ENCODE peak calls at places on chromosomes 11 and 22, in seven cellular contexts. One of them, this sample, is unnamed. For H3K27me3, the result is how much of the 10 kb centered on the place peaks cover.

GRCh38 chr11:114725623-114726022 is 47.3 kb downstream of the NXPE2 start:
- DNase-seq in transverse colon: no peak
- DNase-seq in CD8-positive, alpha-beta T cell: no peak
- DNase-seq in fibroblast of lung: no peak
- DNase-seq in CD4-positive, CD25-positive, alpha-beta regulatory T cell: no peak
- DNase-seq in heart left ventricle: no peak
- DNase-seq in astrocyte: no peak
- DNase-seq in this sample: no peak

GRCh38 chr11:117479372-117479771 is 151.7 kb downstream of the CEP164 start:
- DNase-seq in CD4-positive, CD25-positive, alpha-beta regulatory T cell: no peak
- DNase-seq in heart left ventricle: no peak
- DNase-seq in transverse colon: no peak
- DNase-seq in fibroblast of lung: no peak
- DNase-seq in CD8-positive, alpha-beta T cell: no peak
- DNase-seq in astrocyte: no peak
- DNase-seq in this sample: no peak

GRCh38 chr11:8192016-8192895 is 23.4 kb upstream of the RIC3 start:
- DNase-seq in transverse colon: peak
- DNase-seq in heart left ventricle: peak
- DNase-seq in CD8-positive, alpha-beta T cell: no peak
- DNase-seq in CD4-positive, CD25-positive, alpha-beta regulatory T cell: peak
- DNase-seq in fibroblast of lung: peak
- DNase-seq in astrocyte: peak
- DNase-seq in this sample: peak

GRCh38 chr22:28442951-28443876 is 236.4 kb downstream of the TTC28 start:
- DNase-seq in heart left ventricle: peak
- DNase-seq in fibroblast of lung: peak
- DNase-seq in astrocyte: peak
- DNase-seq in transverse colon: peak
- DNase-seq in CD4-positive, CD25-positive, alpha-beta regulatory T cell: peak
- DNase-seq in CD8-positive, alpha-beta T cell: peak
- DNase-seq in this sample: peak

GRCh38 chr11:88259431-88259830 is 78.1 kb downstream of the CTSC start:
- DNase-seq in CD8-positive, alpha-beta T cell: no peak
- DNase-seq in CD4-positive, CD25-positive, alpha-beta regulatory T cell: no peak
- DNase-seq in fibroblast of lung: no peak
- DNase-seq in astrocyte: no peak
- DNase-seq in transverse colon: no peak
- DNase-seq in heart left ventricle: no peak
- DNase-seq in this sample: no peak

GRCh38 chr11:368414-369335 is 624 bp upstream of the B4GALNT4 start:
- DNase-seq in transverse colon: no peak
- DNase-seq in fibroblast of lung: no peak
- DNase-seq in CD4-positive, CD25-positive, alpha-beta regulatory T cell: no peak
- DNase-seq in CD8-positive, alpha-beta T cell: no peak
- DNase-seq in astrocyte: no peak
- DNase-seq in heart left ventricle: no peak
- DNase-seq in this sample: no peak

GRCh38 chr11:8168485-8169257 is at the start of gene RIC3:
- DNase-seq in CD8-positive, alpha-beta T cell: peak
- DNase-seq in heart left ventricle: peak
- DNase-seq in fibroblast of lung: no peak
- DNase-seq in CD4-positive, CD25-positive, alpha-beta regulatory T cell: peak
- DNase-seq in astrocyte: no peak
- DNase-seq in transverse colon: peak
- DNase-seq in this sample: peak

GRCh38 chr11:72222106-72222891 is 2.3 kb upstream of the INPPL1 start:
- DNase-seq in CD4-positive, CD25-positive, alpha-beta regulatory T cell: no peak
- DNase-seq in transverse colon: no peak
- DNase-seq in astrocyte: no peak
- DNase-seq in CD8-positive, alpha-beta T cell: peak
- DNase-seq in heart left ventricle: no peak
- DNase-seq in fibroblast of lung: no peak
- DNase-seq in this sample: no peak

GRCh38 chr11:72823105-72823804 is 9.0 kb downstream of the ATG16L2 start:
- DNase-seq in CD4-positive, CD25-positive, alpha-beta regulatory T cell: no peak
- DNase-seq in astrocyte: no peak
- DNase-seq in transverse colon: no peak
- DNase-seq in CD8-positive, alpha-beta T cell: no peak
- DNase-seq in fibroblast of lung: no peak
- DNase-seq in heart left ventricle: no peak
- DNase-seq in this sample: no peak

GRCh38 chr11:132226522-132226921 is 856.1 kb downstream of the NTM start:
- DNase-seq in transverse colon: no peak
- DNase-seq in astrocyte: no peak
- DNase-seq in fibroblast of lung: no peak
- DNase-seq in heart left ventricle: no peak
- DNase-seq in CD8-positive, alpha-beta T cell: no peak
- DNase-seq in CD4-positive, CD25-positive, alpha-beta regulatory T cell: no peak
- DNase-seq in this sample: no peak

GRCh38 chr11:12069053-12069676 is 41.2 kb upstream of the MICAL2 start:
- DNase-seq in CD8-positive, alpha-beta T cell: no peak
- DNase-seq in heart left ventricle: no peak
- DNase-seq in astrocyte: no peak
- DNase-seq in transverse colon: no peak
- DNase-seq in fibroblast of lung: no peak
- DNase-seq in CD4-positive, CD25-positive, alpha-beta regulatory T cell: no peak
- DNase-seq in this sample: no peak

GRCh38 chr22:48757581-48757980 is 1070.1 kb downstream of the BRD1 start:
- DNase-seq in transverse colon: no peak
- DNase-seq in fibroblast of lung: no peak
- DNase-seq in CD8-positive, alpha-beta T cell: peak
- DNase-seq in CD4-positive, CD25-positive, alpha-beta regulatory T cell: no peak
- DNase-seq in heart left ventricle: no peak
- DNase-seq in astrocyte: no peak
- DNase-seq in this sample: no peak

GRCh38 chr11:60872124-60872951 is 5.0 kb downstream of the ZP1 start:
- DNase-seq in CD4-positive, CD25-positive, alpha-beta regulatory T cell: no peak
- DNase-seq in astrocyte: peak
- DNase-seq in fibroblast of lung: peak
- DNase-seq in transverse colon: peak
- DNase-seq in heart left ventricle: peak
- DNase-seq in CD8-positive, alpha-beta T cell: no peak
- DNase-seq in this sample: no peak

GRCh38 chr11:58575377-58576020 is at the start of gene LPXN:
- DNase-seq in fibroblast of lung: no peak
- DNase-seq in CD8-positive, alpha-beta T cell: peak
- DNase-seq in transverse colon: peak
- DNase-seq in CD4-positive, CD25-positive, alpha-beta regulatory T cell: peak
- DNase-seq in astrocyte: peak
- DNase-seq in heart left ventricle: no peak
- DNase-seq in this sample: peak

GRCh38 chr11:67301313-67301921 is 1.9 kb upstream of the SSH3 start:
- DNase-seq in astrocyte: no peak
- DNase-seq in fibroblast of lung: no peak
- DNase-seq in CD4-positive, CD25-positive, alpha-beta regulatory T cell: no peak
- DNase-seq in transverse colon: peak
- DNase-seq in CD8-positive, alpha-beta T cell: no peak
- DNase-seq in heart left ventricle: peak
- DNase-seq in this sample: no peak

DNA sequence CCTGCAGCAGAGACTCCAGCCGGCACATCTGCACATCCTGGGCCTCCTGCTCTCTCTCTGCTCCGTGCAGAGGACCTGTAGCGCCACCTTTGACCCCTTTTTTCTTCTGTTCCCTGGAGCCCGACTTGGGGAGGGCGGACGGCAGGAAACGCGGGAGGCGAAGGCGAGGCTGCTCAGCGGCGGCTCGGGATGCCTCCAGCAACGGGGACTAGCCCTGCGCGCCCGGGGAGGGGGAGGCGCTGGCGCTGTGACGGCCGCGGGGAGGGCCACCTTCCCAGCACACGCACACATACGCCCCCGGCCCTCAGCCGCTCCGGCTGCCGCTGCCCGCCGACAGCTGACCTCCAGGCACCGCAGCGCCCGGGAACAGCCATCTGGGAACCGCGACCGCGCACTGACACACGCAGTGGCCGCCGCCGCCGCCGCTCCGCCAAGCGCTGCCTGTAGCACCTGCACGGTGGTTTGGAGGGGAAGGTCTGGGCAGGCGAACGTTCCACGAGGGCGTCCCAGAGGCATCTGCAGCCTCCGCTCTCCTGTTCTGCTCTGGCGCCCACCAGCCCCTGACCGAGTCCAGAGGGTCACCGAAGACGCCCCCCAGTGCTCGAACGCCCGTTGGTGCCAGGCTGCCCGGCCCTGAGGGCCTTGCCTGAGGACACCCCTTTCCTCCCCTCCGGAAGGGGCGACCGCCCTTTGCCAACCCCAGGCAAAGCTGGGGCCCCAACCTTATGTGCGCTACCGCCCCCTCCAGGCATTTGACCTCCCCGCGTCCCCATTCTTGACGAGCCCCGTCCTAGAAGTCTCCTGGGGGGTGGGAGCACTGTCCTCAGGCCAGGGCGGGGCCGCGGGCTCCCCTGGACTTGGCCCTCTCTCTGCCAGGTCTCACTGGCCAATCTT is 16.9 kb upstream of the C22orf42 start:
- DNase-seq in astrocyte: no peak
- DNase-seq in fibroblast of lung: no peak
- DNase-seq in heart left ventricle: no peak
- DNase-seq in CD8-positive, alpha-beta T cell: no peak
- DNase-seq in transverse colon: no peak
- DNase-seq in CD4-positive, CD25-positive, alpha-beta regulatory T cell: no peak
- DNase-seq in this sample: no peak
- H3K4me3 ChIP-seq in astrocyte: no peak
- H3K4me3 ChIP-seq in fibroblast of lung: no peak
- H3K4me3 ChIP-seq in heart left ventricle: no peak
- H3K4me3 ChIP-seq in CD8-positive, alpha-beta T cell: no peak
- H3K4me3 ChIP-seq in transverse colon: peak
- H3K4me3 ChIP-seq in CD4-positive, CD25-positive, alpha-beta regulatory T cell: no peak
- H3K4me3 ChIP-seq in this sample: no peak

DNA sequence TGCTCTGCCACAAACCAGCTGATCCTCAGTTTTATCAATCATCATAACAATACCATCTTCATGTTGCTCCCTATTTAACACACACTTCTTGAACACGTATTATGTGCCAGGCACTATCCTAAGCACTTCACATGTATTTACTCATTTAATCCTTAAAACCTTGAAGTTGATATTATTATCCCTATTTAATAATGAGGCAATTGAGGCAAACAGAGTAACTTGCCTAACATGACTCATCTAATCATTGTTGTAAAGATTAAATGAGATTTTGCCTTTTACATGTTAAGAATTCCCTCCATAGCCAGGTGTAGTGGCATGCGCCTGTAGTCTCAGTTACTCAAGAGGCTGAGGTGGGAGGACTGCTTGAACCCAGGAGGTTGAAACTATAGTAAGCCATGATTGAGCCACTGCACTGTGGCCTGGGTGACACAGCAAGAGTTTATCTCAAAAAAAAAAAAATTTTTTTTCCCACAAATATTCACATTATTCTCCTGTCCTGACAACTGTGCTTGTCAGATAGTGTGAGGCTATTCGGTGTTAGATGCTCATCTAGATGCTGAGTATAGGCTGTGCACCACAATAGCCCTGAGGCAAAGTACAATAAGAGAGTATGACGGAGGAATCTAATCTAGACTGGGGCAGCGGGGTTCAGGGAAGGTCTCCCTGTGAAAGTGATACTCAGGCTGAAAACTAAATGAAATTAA is 13.4 kb downstream of the CKAP5 start:
- DNase-seq in heart left ventricle: no peak
- DNase-seq in fibroblast of lung: no peak
- DNase-seq in transverse colon: no peak
- DNase-seq in CD4-positive, CD25-positive, alpha-beta regulatory T cell: no peak
- DNase-seq in CD8-positive, alpha-beta T cell: no peak
- DNase-seq in astrocyte: no peak
- DNase-seq in this sample: no peak
- H3K27ac ChIP-seq in heart left ventricle: no peak
- H3K27ac ChIP-seq in fibroblast of lung: no peak
- H3K27ac ChIP-seq in transverse colon: no peak
- H3K27ac ChIP-seq in CD4-positive, CD25-positive, alpha-beta regulatory T cell: no peak
- H3K27ac ChIP-seq in CD8-positive, alpha-beta T cell: no peak
- H3K27ac ChIP-seq in astrocyte: no peak
- H3K27ac ChIP-seq in this sample: no peak

DNA sequence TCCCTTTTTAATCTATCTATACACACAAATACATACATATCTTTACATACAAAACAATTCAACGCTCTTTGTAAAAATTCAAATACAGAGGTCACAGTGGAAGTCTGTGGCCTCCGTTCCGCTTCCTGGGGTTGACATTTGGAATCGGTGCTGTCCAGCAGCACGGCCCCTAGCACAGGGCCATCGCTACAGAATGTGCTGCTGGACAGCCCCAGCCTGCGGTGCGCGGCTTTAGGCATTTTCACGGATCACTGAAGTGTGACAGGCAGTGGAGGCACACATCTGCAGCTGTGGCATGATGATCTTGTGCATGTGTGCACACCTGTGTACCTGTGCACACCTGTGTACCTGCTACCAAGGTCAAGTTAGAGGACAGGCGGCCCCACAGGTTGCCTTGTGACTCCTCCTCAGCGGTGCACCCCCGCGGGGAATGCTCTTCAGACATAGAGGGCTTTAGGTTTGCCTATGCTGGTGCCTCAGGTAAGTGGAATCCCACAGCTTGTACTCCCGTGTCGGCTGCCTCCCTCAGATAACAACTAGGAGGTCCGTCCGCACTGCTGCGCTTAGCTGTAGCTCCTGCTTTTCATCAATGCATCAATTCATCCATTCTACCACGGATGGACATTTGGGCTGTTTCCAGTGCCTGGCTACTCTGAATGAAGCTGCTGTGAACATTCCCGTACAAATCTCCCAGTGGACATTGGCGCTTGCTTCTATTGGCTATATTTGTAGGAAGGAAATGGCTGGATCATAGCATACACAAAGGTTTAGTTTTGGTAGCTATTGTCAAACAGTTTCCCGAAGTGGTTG is 29.9 kb downstream of the GAL start:
- DNase-seq in CD4-positive, CD25-positive, alpha-beta regulatory T cell: no peak
- DNase-seq in astrocyte: no peak
- DNase-seq in CD8-positive, alpha-beta T cell: no peak
- DNase-seq in fibroblast of lung: no peak
- DNase-seq in heart left ventricle: no peak
- DNase-seq in transverse colon: no peak
- DNase-seq in this sample: no peak
- H3K27me3 ChIP-seq in CD4-positive, CD25-positive, alpha-beta regulatory T cell: under half
- H3K27me3 ChIP-seq in astrocyte: under half
- H3K27me3 ChIP-seq in CD8-positive, alpha-beta T cell: under half
- H3K27me3 ChIP-seq in fibroblast of lung: under half
- H3K27me3 ChIP-seq in heart left ventricle: under half
- H3K27me3 ChIP-seq in transverse colon: under half
- H3K27me3 ChIP-seq in this sample: under half

GRCh38 chr22:37827056-37827455 is 3.9 kb downstream of the GALR3 start:
- DNase-seq in CD4-positive, CD25-positive, alpha-beta regulatory T cell: no peak
- DNase-seq in fibroblast of lung: no peak
- DNase-seq in transverse colon: no peak
- DNase-seq in heart left ventricle: peak
- DNase-seq in astrocyte: no peak
- DNase-seq in CD8-positive, alpha-beta T cell: no peak
- DNase-seq in this sample: no peak

GRCh38 chr22:37831472-37831871 is 8.3 kb downstream of the GALR3 start:
- DNase-seq in fibroblast of lung: no peak
- DNase-seq in astrocyte: no peak
- DNase-seq in CD8-positive, alpha-beta T cell: no peak
- DNase-seq in transverse colon: no peak
- DNase-seq in CD4-positive, CD25-positive, alpha-beta regulatory T cell: no peak
- DNase-seq in heart left ventricle: no peak
- DNase-seq in this sample: no peak

GRCh38 chr22:37832022-37832857 is 9.1 kb downstream of the GALR3 start:
- DNase-seq in transverse colon: no peak
- DNase-seq in astrocyte: no peak
- DNase-seq in heart left ventricle: no peak
- DNase-seq in CD8-positive, alpha-beta T cell: no peak
- DNase-seq in fibroblast of lung: no peak
- DNase-seq in CD4-positive, CD25-positive, alpha-beta regulatory T cell: no peak
- DNase-seq in this sample: no peak

GRCh38 chr22:37824674-37825641 is 1.8 kb downstream of the GALR3 start:
- DNase-seq in transverse colon: no peak
- DNase-seq in astrocyte: peak
- DNase-seq in heart left ventricle: no peak
- DNase-seq in CD4-positive, CD25-positive, alpha-beta regulatory T cell: no peak
- DNase-seq in fibroblast of lung: no peak
- DNase-seq in CD8-positive, alpha-beta T cell: no peak
- DNase-seq in this sample: no peak

GRCh38 chr22:37830093-37830842 is 7.1 kb downstream of the GALR3 start:
- DNase-seq in transverse colon: no peak
- DNase-seq in CD4-positive, CD25-positive, alpha-beta regulatory T cell: no peak
- DNase-seq in CD8-positive, alpha-beta T cell: no peak
- DNase-seq in fibroblast of lung: no peak
- DNase-seq in astrocyte: no peak
- DNase-seq in heart left ventricle: no peak
- DNase-seq in this sample: no peak
- H3K4me3 ChIP-seq in transverse colon: no peak
- H3K4me3 ChIP-seq in CD4-positive, CD25-positive, alpha-beta regulatory T cell: no peak
- H3K4me3 ChIP-seq in CD8-positive, alpha-beta T cell: no peak
- H3K4me3 ChIP-seq in fibroblast of lung: no peak
- H3K4me3 ChIP-seq in astrocyte: no peak
- H3K4me3 ChIP-seq in heart left ventricle: no peak
- H3K4me3 ChIP-seq in this sample: no peak

This sample was measured in CD4-positive, alpha-beta memory T cell.